ENCODE peak calls at places on chromosomes 16 and 17, in eight cellular contexts. E, X, K, G, M, Z, R and O are unnamed samples.

GRCh38 chr17:37039269-37039668 is 90.5 kb downstream of the AATF start:
- DNase-seq in E (no peak), X (no peak), K (no peak), G (no peak), M (no peak), Z (no peak), R (no peak), O (no peak)

GRCh38 chr16:85611205-85611454 is 2.0 kb upstream of the GSE1 start:
- DNase-seq in E (peak), X (peak), K (no peak), G (peak), M (peak), Z (no peak), R (peak), O (no peak)

GRCh38 chr17:35254107-35254802 is 11.4 kb downstream of the SLFN5 start:
- DNase-seq in E (no peak), X (no peak), K (peak), G (no peak), M (peak), Z (peak), R (peak), O (peak)

GRCh38 chr17:4229627-4230026 is 34.2 kb downstream of the ANKFY1 start:
- DNase-seq in E (no peak), X (no peak), K (no peak), G (peak), M (no peak), Z (peak), R (peak), O (peak)

GRCh38 chr16:6047325-6047724 is 949.7 kb upstream of the EEF2KMT start:
- DNase-seq in E (no peak), X (no peak), K (no peak), G (no peak), M (no peak), Z (no peak), R (no peak), O (no peak)

GRCh38 chr16:89801800-89802199 is 14.6 kb downstream of the FANCA start:
- DNase-seq in E (no peak), X (no peak), K (no peak), G (no peak), M (no peak), Z (peak), R (peak), O (no peak)

GRCh38 chr16:53045554-53046250 is 7.0 kb downstream of the CHD9NB start:
- DNase-seq in E (no peak), X (no peak), K (no peak), G (no peak), M (no peak), Z (no peak), R (no peak), O (no peak)

GRCh38 chr17:18267927-18268711 is 7.7 kb downstream of the MIEF2 start:
- DNase-seq in E (no peak), X (peak), K (no peak), G (no peak), M (no peak), Z (peak), R (peak), O (no peak)

GRCh38 chr16:69892378-69892777 is 58.8 kb upstream of the CLEC18A start:
- DNase-seq in E (no peak), X (no peak), K (no peak), G (no peak), M (no peak), Z (no peak), R (no peak), O (no peak)

GRCh38 chr16:3183445-3184139 is 4.4 kb upstream of the OR1F1 start:
- DNase-seq in E (peak), X (no peak), K (no peak), G (no peak), M (no peak), Z (no peak), R (no peak), O (no peak)

GRCh38 chr17:10471853-10472252 is 2.5 kb upstream of the MYH4 start:
- DNase-seq in E (no peak), X (no peak), K (no peak), G (no peak), M (no peak), Z (peak), R (peak), O (no peak)

GRCh38 chr17:59893617-59894100 is 738 bp downstream of the RPS6KB1 start:
- DNase-seq in E (no peak), X (peak), K (no peak), G (no peak), M (no peak), Z (peak), R (peak), O (no peak)

GRCh38 chr17:17859909-17860760 is 23.3 kb upstream of the SREBF1 start:
- DNase-seq in E (peak), X (peak), K (no peak), G (peak), M (peak), Z (peak), R (peak), O (peak)

GRCh38 chr16:27503662-27504061 is 46.1 kb downstream of the GTF3C1 start:
- DNase-seq in E (no peak), X (no peak), K (no peak), G (no peak), M (no peak), Z (no peak), R (no peak), O (no peak)

GRCh38 chr17:82065193-82065637 is 389 bp downstream of the DUS1L start:
- DNase-seq in E (peak), X (no peak), K (no peak), G (peak), M (no peak), Z (no peak), R (peak), O (no peak)

GRCh38 chr17:15498107-15498506 is 30.7 kb upstream of the CDRT4 start:
- DNase-seq in E (no peak), X (no peak), K (no peak), G (no peak), M (no peak), Z (no peak), R (no peak), O (no peak)

GRCh38 chr16:24102120-24102740 is 153.9 kb upstream of the CACNG3 start:
- DNase-seq in E (no peak), X (no peak), K (no peak), G (no peak), M (no peak), Z (no peak), R (no peak), O (no peak)

GRCh38 chr17:62085511-62086408 is 20.7 kb upstream of the MED13 start:
- DNase-seq in E (no peak), X (no peak), K (no peak), G (no peak), M (no peak), Z (peak), R (peak), O (no peak)

GRCh38 chr16:85168732-85169256 is 56.5 kb upstream of the CIBAR2 start:
- DNase-seq in E (no peak), X (peak), K (no peak), G (peak), M (peak), Z (peak), R (peak), O (no peak)

GRCh38 chr16:54282202-54282922 is 4.2 kb downstream of the IRX3 start:
- DNase-seq in E (no peak), X (peak), K (no peak), G (peak), M (peak), Z (peak), R (peak), O (peak)

GRCh38 chr17:73436966-73437365 is 125.2 kb upstream of the CDC42EP4 start:
- DNase-seq in E (no peak), X (no peak), K (no peak), G (no peak), M (no peak), Z (peak), R (no peak), O (no peak)

GRCh38 chr16:15770107-15770506 is 86.7 kb downstream of the MYH11 start:
- DNase-seq in E (no peak), X (no peak), K (no peak), G (no peak), M (no peak), Z (peak), R (no peak), O (no peak)

GRCh38 chr16:89017956-89018604 is 41.1 kb upstream of the CBFA2T3 start:
- DNase-seq in E (no peak), X (no peak), K (no peak), G (no peak), M (no peak), Z (no peak), R (no peak), O (no peak)

GRCh38 chr16:19135896-19136438 is 22.2 kb downstream of the ITPRIPL2 start:
- DNase-seq in E (no peak), X (no peak), K (no peak), G (peak), M (peak), Z (no peak), R (peak), O (no peak)

GRCh38 chr17:82035488-82035887 is 2.0 kb downstream of the DCXR start:
- DNase-seq in E (no peak), X (no peak), K (no peak), G (no peak), M (no peak), Z (no peak), R (no peak), O (no peak)

GRCh38 chr16:8950580-8951077 is 13.1 kb downstream of the USP7 start:
- DNase-seq in E (no peak), X (no peak), K (no peak), G (no peak), M (no peak), Z (peak), R (peak), O (no peak)

GRCh38 chr17:78252111-78252634 is 20.7 kb downstream of the TMEM235 start:
- DNase-seq in E (peak), X (no peak), K (no peak), G (no peak), M (peak), Z (no peak), R (no peak), O (no peak)

GRCh38 chr16:11967195-11967911 is 2.3 kb downstream of the TNFRSF17 start:
- DNase-seq in E (no peak), X (no peak), K (no peak), G (no peak), M (no peak), Z (no peak), R (no peak), O (no peak)

GRCh38 chr16:11973065-11973464 is 3.5 kb upstream of the SNX29 start:
- DNase-seq in E (no peak), X (no peak), K (no peak), G (no peak), M (no peak), Z (no peak), R (no peak), O (no peak)

GRCh38 chr16:11976850-11977205 is 294 bp downstream of the SNX29 start:
- DNase-seq in E (no peak), X (no peak), K (no peak), G (no peak), M (no peak), Z (no peak), R (no peak), O (no peak)

GRCh38 chr16:11968577-11968976 is 3.6 kb downstream of the TNFRSF17 start:
- DNase-seq in E (no peak), X (no peak), K (no peak), G (no peak), M (no peak), Z (no peak), R (no peak), O (no peak)

GRCh38 chr16:11972128-11972527 is 4.4 kb upstream of the SNX29 start:
- DNase-seq in E (no peak), X (no peak), K (no peak), G (no peak), M (no peak), Z (no peak), R (peak), O (no peak)
- TF ChIP-seq CTCF in E (no peak), X (peak), K (peak), G (no peak), M (peak), Z (no peak), R (peak), O (peak)

GRCh38 chr16:705748-706188 is at the start of gene FBXL16:
- DNase-seq in E (no peak), X (peak), K (no peak), G (no peak), M (no peak), Z (no peak), R (no peak), O (no peak)
- H3K4me3 ChIP-seq in E (no peak), X (peak), K (no peak), G (no peak), M (no peak), Z (peak), R (no peak), O (no peak)

DNA sequence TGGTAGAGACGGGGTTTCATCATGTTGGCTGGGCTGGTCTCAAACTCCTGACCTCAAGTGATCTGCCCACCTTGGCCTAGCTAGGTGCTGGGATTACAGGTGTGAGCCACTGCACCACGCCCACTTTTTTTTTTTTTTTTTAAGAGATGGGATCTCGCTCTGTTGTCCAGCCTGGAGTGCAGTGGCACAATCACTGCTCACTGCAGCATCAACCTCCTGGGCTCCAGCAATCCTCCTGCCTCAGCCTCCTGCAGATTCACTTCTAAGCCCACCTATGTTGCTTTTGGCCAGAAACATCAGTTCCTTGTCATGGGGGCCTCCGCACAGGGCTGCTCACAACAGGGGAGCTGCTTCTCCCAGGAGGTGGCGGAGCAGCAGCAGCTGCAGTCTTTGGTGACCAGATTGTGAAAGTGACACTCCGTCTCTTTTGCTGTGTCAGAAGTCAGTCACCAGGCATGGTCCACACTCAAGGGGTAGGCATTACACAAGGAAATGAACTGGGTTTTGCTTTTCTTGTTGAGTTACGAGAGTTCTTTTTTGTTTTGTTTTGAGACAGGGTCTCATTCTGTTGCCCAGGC is 4.5 kb upstream of the NME4 start:
- DNase-seq in E (no peak), X (no peak), K (no peak), G (no peak), M (no peak), Z (no peak), R (no peak), O (no peak)
- TF ChIP-seq CTCF in E (no peak), X (no peak), K (no peak), G (no peak), M (no peak), Z (no peak), R (no peak), O (no peak)

DNA sequence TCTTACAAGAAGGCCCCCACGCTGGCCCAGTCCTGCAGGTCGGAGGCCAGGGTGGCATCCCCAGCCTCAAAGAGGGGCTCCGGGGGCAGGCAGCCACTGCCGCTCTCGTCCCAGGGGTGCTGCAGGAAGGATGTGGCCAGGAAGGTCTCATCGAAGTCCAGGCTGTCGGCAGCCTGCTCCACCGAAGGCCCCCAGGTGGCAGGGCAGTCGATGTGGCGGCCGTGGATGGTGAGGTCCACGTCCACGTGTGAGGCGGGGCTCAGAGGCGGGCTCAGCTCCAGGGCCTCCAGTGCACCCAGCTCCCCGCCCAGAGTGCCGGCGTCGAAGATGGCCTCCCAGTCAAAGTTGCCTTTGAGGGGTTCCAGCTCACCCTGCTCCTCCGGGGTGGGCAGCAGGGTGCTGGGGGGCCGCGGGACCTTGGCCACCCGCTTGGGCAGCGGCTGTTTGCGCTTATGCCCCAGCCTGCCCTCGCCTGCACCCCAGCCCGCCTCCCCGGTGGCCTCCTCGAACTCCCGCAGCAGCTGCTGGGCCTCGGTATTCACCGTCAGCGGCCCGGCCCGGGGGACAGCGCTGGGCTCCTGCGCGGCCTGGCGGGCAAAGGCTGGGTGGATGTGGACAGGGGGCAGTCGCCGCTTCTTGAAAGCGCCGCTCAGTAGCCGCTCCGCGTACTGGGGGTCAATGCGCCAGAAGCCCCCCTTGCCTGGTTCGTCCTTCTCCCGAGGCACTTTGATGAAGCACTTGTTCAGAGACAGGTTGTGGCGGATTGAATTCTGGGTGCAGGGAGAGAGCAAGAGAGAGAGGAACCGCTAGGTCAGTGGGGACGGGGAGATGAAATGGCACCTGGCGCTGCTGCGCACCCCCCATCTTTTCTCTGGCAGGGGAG is 3.5 kb downstream of the FOXJ1 start:
- DNase-seq in E (peak), X (peak), K (no peak), G (no peak), M (no peak), Z (no peak), R (no peak), O (no peak)
- H3K4me3 ChIP-seq in E (no peak), X (peak), K (no peak), G (no peak), M (no peak), Z (no peak), R (no peak), O (no peak)

GRCh38 chr17:38749222-38750043 is 1.3 kb upstream of the PCGF2 start:
- DNase-seq in E (peak), X (peak), K (no peak), G (peak), M (peak), Z (peak), R (peak), O (no peak)

GRCh38 chr17:38748329-38749221 is at the start of gene PCGF2:
- DNase-seq in E (peak), X (peak), K (peak), G (peak), M (peak), Z (peak), R (peak), O (peak)

GRCh38 chr17:38746004-38746892 is 1.9 kb downstream of the PCGF2 start:
- DNase-seq in E (no peak), X (no peak), K (no peak), G (no peak), M (no peak), Z (no peak), R (no peak), O (no peak)

GRCh38 chr17:38746893-38747384 is 1.2 kb downstream of the PCGF2 start:
- DNase-seq in E (no peak), X (no peak), K (no peak), G (no peak), M (no peak), Z (no peak), R (no peak), O (no peak)

DNA sequence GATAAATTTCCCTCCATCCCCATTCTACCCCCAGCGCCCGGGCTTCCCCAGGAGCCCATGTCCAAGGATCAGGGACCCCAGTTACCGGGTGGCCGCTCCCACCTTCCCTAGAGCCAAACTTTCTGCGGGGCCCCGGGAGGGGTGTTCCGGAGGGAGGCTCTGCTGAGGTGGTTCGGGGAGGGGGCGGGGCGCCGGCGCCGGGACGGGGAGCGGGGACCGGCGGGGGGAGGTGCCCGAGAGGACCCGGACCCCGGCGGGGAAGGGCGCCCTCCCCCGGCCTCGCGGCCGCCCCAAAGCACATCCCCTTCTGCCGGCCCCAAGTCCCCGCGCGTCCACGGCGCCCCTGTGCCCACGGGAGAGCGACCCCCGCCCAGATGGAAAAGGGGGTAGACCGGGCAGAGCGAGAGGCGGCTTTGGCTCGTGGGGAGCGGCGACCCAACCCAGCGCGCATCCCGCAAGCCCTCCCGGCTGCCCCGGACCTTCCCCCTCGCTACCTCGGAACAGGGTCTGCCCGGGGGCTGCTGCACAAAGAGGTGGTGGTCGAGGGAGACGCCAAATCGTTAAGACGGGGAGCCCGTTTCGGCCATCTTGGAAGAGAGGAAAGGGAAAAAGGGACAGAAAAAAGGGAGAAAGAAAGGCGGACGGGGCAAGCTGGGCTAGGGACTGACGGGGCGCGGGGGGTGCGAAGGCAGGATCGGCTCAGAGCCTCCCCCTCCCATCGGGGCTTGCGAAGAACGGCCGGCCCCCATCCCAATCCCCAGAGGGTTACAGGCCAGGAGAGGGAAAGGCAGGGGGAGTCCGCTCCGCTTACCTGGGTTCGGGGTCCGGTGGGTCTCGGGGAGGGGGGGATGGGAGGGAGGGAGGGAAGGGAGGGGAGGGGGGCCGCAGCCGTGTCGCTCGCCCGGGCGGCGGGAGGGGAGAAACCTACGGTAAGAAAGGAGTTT is 479 bp downstream of the PCGF2 start:
- DNase-seq in E (no peak), X (peak), K (no peak), G (peak), M (peak), Z (peak), R (no peak), O (no peak)
- TF ChIP-seq CTCF in E (no peak), X (peak), K (no peak), G (no peak), M (no peak), Z (no peak), R (no peak), O (peak)